ENCODE peak calls at places on chromosomes 6 and 20, in ten cellular contexts. J, U, Q, D, Y, E, S, T, A and Z are unnamed samples.

GRCh38 chr6:45047573-45047972 is 280.6 kb upstream of the RUNX2 start:
- DNase-seq in Y (no peak), U (no peak), A (no peak), D (no peak), S (no peak), Q (no peak), J (no peak), T (no peak), E (no peak), Z (no peak)

GRCh38 chr6:73823832-73824231 is 127.8 kb downstream of the CD109 start:
- DNase-seq in T (no peak), D (no peak), U (no peak), Q (no peak), J (no peak), E (no peak), S (no peak), Y (no peak), A (no peak), Z (no peak)

GRCh38 chr6:41966961-41967311 is 25.3 kb upstream of the CCND3 start:
- DNase-seq in D (no peak), E (no peak), S (no peak), U (peak; percentile 84), T (no peak), A (peak; percentile 58), J (no peak), Y (no peak), Q (no peak), Z (peak; percentile 72)

GRCh38 chr6:79413562-79414002 is 123.6 kb downstream of the LCA5 start:
- DNase-seq in A (peak; percentile 23), U (peak; percentile 85), J (no peak), S (no peak), E (no peak), Q (no peak), T (no peak), Y (no peak), D (no peak), Z (no peak)

GRCh38 chr6:350371-350770 is 41.2 kb upstream of the IRF4 start:
- DNase-seq in U (no peak), Y (no peak), T (no peak), S (no peak), Q (no peak), J (no peak), A (no peak), E (no peak), D (no peak), Z (no peak)

GRCh38 chr6:169101036-169101805 is 152.4 kb downstream of the THBS2 start:
- DNase-seq in Y (no peak), U (no peak), S (no peak), E (no peak), Q (no peak), A (no peak), T (no peak), D (no peak), J (no peak), Z (no peak)

GRCh38 chr6:109087661-109088264 is 6.9 kb downstream of the SESN1 start:
- DNase-seq in Q (no peak), S (no peak), U (no peak), Y (no peak), E (peak; percentile 60), A (no peak), T (no peak), D (no peak), J (no peak), Z (no peak)

GRCh38 chr6:153357391-153357790 is 226.3 kb upstream of the RGS17 start:
- DNase-seq in A (no peak), J (no peak), Q (no peak), D (no peak), E (no peak), T (no peak), S (no peak), U (no peak), Y (no peak), Z (no peak)

DNA sequence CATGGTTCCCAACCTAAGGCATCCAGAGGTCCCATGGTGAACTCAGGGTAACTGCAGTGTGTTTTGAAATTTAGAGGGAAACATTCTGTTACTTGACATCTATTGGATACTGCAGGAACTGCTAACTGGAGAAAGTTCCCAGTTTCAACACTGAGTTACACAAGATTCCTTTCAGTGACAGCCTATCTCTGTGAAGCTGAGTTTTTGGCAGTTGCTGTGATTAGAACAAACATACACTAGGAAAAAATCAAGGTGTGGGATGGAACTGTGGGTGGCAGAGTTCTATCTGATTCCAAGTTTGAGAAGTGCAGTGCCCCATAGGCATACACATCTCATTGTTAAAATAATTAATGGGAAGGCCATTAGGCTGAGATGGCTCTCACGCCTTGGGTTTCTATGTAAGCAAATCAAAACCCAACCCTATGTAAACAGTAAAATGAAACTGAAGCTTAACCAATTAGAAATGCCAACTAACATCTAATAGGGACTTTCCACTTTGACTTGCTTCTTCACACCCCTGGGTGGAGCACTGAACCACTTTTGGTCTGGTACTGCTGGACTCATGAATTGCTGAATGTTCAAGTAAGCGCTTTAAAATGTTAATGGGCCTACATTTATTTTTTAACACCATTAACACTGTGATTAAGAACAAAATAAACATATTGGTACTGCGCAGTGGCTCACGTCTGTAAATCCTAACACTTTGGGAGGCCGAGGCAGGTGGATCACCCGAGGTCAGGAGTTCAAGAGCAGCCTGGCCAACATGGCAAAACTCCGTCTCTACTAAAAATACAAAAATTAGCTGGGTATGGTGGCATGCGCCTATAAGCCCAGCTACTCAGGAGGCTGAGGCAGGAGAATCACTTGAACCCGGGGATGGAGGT is 55.2 kb upstream of the TBC1D7 start:
- DNase-seq in A (peak; percentile 54), T (no peak), D (no peak), U (peak; percentile 76), J (no peak), S (no peak), E (no peak), Q (no peak), Y (no peak), Z (no peak)
- TF ChIP-seq CTCF in A (peak; percentile 29), T (peak; percentile 51), D (no peak), U (peak; percentile 16), J (no peak), S (no peak), E (no peak), Q (peak; percentile 42), Y (no peak), Z (peak; percentile 52)

GRCh38 chr6:136783495-136784270 is 8.6 kb downstream of the MAP3K5 start:
- DNase-seq in E (no peak), Q (peak; percentile 84), Y (no peak), D (no peak), J (no peak), T (no peak), U (no peak), S (no peak), A (no peak), Z (no peak)
- H3K4me3 ChIP-seq in E (no peak overlapping the region), Q (peak overlapping the region; percentile 67), Y (no peak overlapping the region), D (no peak overlapping the region), J (no peak overlapping the region), T (no peak overlapping the region), U (no peak overlapping the region), S (no peak overlapping the region), A (no peak overlapping the region), Z (no peak overlapping the region)

GRCh38 chr20:22213271-22213670 is 371.1 kb downstream of the FOXA2 start:
- DNase-seq in J (no peak), T (no peak), A (no peak), Q (no peak), Y (no peak), D (no peak), E (no peak), S (no peak), U (no peak), Z (no peak)

GRCh38 chr20:22216984-22217383 is 367.4 kb downstream of the FOXA2 start:
- DNase-seq in Y (no peak), A (no peak), D (no peak), S (no peak), Q (no peak), E (no peak), U (no peak), T (no peak), J (no peak), Z (no peak)

GRCh38 chr20:22223251-22223650 is 361.1 kb downstream of the FOXA2 start:
- DNase-seq in S (no peak), U (no peak), E (no peak), T (no peak), J (no peak), D (no peak), Y (no peak), Q (no peak), A (no peak), Z (no peak)

GRCh38 chr20:22214296-22214695 is 370.1 kb downstream of the FOXA2 start:
- DNase-seq in Q (peak; percentile 10), S (no peak), J (no peak), T (no peak), D (no peak), A (no peak), U (no peak), Y (no peak), E (no peak), Z (no peak)

GRCh38 chr20:22217712-22218352 is 366.5 kb downstream of the FOXA2 start:
- DNase-seq in Y (no peak), U (no peak), J (no peak), D (no peak), T (no peak), A (no peak), Q (no peak), S (no peak), E (no peak), Z (no peak)
- TF ChIP-seq CTCF in Y (no peak), U (no peak), J (no peak), D (no peak), T (no peak), A (no peak), Q (no peak), S (no peak), E (no peak), Z (no peak)

GRCh38 chr6:25277857-25278256 is 1.3 kb upstream of the CARMIL1 start:
- DNase-seq in S (no peak), A (peak; percentile 14), E (no peak), U (no peak), Y (no peak), Q (no peak), T (no peak), D (no peak), J (no peak), Z (no peak)

GRCh38 chr6:25278557-25278913 is 639 bp upstream of the CARMIL1 start:
- DNase-seq in U (no peak), T (no peak), E (no peak), Q (no peak), A (no peak), D (no peak), Y (no peak), J (no peak), S (no peak), Z (no peak)

GRCh38 chr6:25279748-25280616 is 808 bp downstream of the CARMIL1 start:
- DNase-seq in Q (peak; percentile 39), Y (no peak), U (no peak), S (no peak), J (no peak), T (peak; percentile 28), A (no peak), D (peak; percentile 63), E (peak; percentile 66), Z (no peak)

GRCh38 chr6:25278914-25279747 is at the start of gene CARMIL1:
- DNase-seq in E (peak; percentile 94), U (peak; percentile 70), Q (peak; percentile 89), Y (no peak), J (peak; percentile 49), D (peak; percentile 95), A (peak; percentile 52), S (no peak), T (peak; percentile 91), Z (no peak)

DNA sequence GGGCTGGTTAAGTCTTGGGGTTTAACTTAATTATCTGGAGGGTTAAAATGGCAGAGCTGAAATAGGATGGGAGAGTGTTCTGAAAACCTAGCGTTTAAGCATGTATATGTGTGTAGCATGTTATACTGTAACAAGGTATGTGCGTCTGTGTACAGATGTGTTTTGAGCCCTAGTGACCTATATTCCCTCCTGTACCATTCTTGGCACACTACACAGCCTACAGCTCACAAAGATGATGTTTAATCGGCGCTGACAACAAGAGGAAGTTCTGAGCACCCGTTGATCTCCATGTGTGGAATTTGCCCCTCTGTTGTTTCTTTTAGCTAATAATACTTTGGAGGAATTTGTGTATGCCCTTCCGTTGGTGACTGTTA is 1.4 kb downstream of the CARMIL1 start:
- DNase-seq in A (no peak), Y (no peak), E (no peak), U (peak; percentile 41), D (no peak), T (no peak), J (no peak), Q (peak; percentile 23), S (no peak), Z (no peak)
- H3K4me3 ChIP-seq in A (no peak overlapping the region), Y (peak overlapping the region; percentile 71), E (peak overlapping the region; percentile 82), U (peak overlapping the region; percentile 92), D (peak overlapping the region; percentile 48), T (peak overlapping the region; percentile 86), J (peak overlapping the region; percentile 73), Q (peak overlapping the region; percentile 99), S (peak overlapping the region; percentile 63), Z (peak overlapping the region; percentile 99)